ENCODE peak calls at places on chromosomes 5 and 9, in seven cellular contexts. D, N, W, T, C, U and O are unnamed samples.

GRCh38 chr5:93899026-93899600 is 157.7 kb upstream of the POU5F2 start:
- DNase-seq in T (no peak), U (peak; percentile 6), D (peak; percentile 5), C (no peak), W (no peak), N (no peak), O (no peak)

GRCh38 chr5:136185974-136186373 is 7.0 kb downstream of the SMIM32 start:
- DNase-seq in T (no peak), D (no peak), N (no peak), W (no peak), C (no peak), U (no peak), O (no peak)

GRCh38 chr9:83466877-83467276 is 71.3 kb downstream of the FRMD3 start:
- DNase-seq in D (no peak), W (no peak), C (no peak), U (no peak), T (no peak), N (no peak), O (no peak)

GRCh38 chr5:83312672-83313071 is 158.9 kb upstream of the VCAN start:
- DNase-seq in N (no peak), W (no peak), C (no peak), U (no peak), T (no peak), D (no peak), O (no peak)

GRCh38 chr5:140806834-140807775 is at the start of gene PCDHA4:
- DNase-seq in C (no peak), T (no peak), U (peak; percentile 17), N (peak; percentile 69), D (no peak), W (no peak), O (no peak)

GRCh38 chr5:14775857-14776256 is 95.7 kb downstream of the ANKH start:
- DNase-seq in D (no peak), T (no peak), W (peak; percentile 57), U (no peak), C (peak; percentile 46), N (no peak), O (no peak)

GRCh38 chr5:139562847-139563246 is 1.7 kb downstream of the UBE2D2 start:
- DNase-seq in D (no peak), T (no peak), U (peak; percentile 35), N (no peak), W (no peak), C (no peak), O (no peak)

GRCh38 chr9:93059097-93059959 is 827 bp downstream of the SUSD3 start:
- DNase-seq in C (no peak), D (peak; percentile 57), U (no peak), N (no peak), T (no peak), W (peak; percentile 24), O (no peak)

GRCh38 chr5:173456751-173457171 is 128.5 kb upstream of the STC2 start:
- DNase-seq in U (no peak), W (no peak), N (no peak), D (no peak), T (no peak), C (peak; percentile 67), O (no peak)

GRCh38 chr9:109953813-109954489 is 174.0 kb downstream of the PALM2AKAP2 start:
- DNase-seq in U (no peak), W (no peak), N (no peak), D (peak; percentile 34), C (no peak), T (no peak), O (no peak)

GRCh38 chr5:45639038-45639437 is 57.1 kb downstream of the HCN1 start:
- DNase-seq in U (no peak), W (no peak), D (no peak), C (peak; percentile 26), N (no peak), T (no peak), O (no peak)

GRCh38 chr5:50445281-50445949 is 4.3 kb upstream of the EMB start:
- DNase-seq in W (no peak), T (no peak), C (no peak), D (peak; percentile 4), U (no peak), N (no peak), O (no peak)

GRCh38 chr5:90095292-90096060 is 314.1 kb downstream of the CETN3 start:
- DNase-seq in C (no peak), U (no peak), T (no peak), W (no peak), D (no peak), N (no peak), O (no peak)

GRCh38 chr9:84754461-84754860 is 84.9 kb downstream of the NTRK2 start:
- DNase-seq in C (no peak), N (no peak), U (no peak), D (no peak), W (no peak), T (no peak), O (no peak)

GRCh38 chr5:145948921-145949320 is 12.5 kb downstream of the SH3RF2 start:
- DNase-seq in D (no peak), W (no peak), T (no peak), U (no peak), N (no peak), C (no peak), O (no peak)

GRCh38 chr5:171495122-171495700 is 75.8 kb downstream of the FGF18 start:
- DNase-seq in U (no peak), C (peak; percentile 19), D (no peak), T (no peak), W (no peak), N (no peak), O (no peak)

GRCh38 chr5:51573835-51574234 is 190.6 kb downstream of the ISL1 start:
- DNase-seq in W (no peak), T (no peak), U (no peak), N (no peak), D (no peak), C (no peak), O (no peak)

GRCh38 chr5:154402611-154403010 is 43.2 kb upstream of the SAP30L start:
- DNase-seq in U (no peak), T (no peak), N (no peak), D (no peak), C (peak; percentile 7), W (no peak), O (no peak)

GRCh38 chr9:109232449-109232848 is 65.4 kb upstream of the FRRS1L start:
- DNase-seq in C (peak; percentile 24), T (no peak), D (no peak), N (no peak), U (no peak), W (no peak), O (no peak)

GRCh38 chr5:123585871-123586270 is 73.9 kb downstream of the CSNK1G3 start:
- DNase-seq in U (no peak), D (no peak), C (no peak), T (no peak), W (no peak), N (no peak), O (no peak)

GRCh38 chr5:58891072-58891970 is 308.4 kb downstream of the RAB3C start:
- DNase-seq in T (peak; percentile 92), C (peak; percentile 28), W (peak; percentile 70), N (peak; percentile 59), U (peak; percentile 29), D (peak; percentile 73), O (peak; percentile 38)